ENCODE peak calls at places on chromosome 16, in seven cellular contexts. One of them, this sample, is unnamed.

GRCh38 chr16:87064731-87065720 is 252.2 kb downstream of the C16orf95 start:
- DNase-seq in renal cortical epithelial cell: no peak
- DNase-seq in glutamatergic neuron: no peak
- DNase-seq in T-helper 1 cell: no peak
- DNase-seq in NCI-H1105: no peak
- DNase-seq in ovary: no peak
- DNase-seq in lung: no peak
- DNase-seq in this sample: no peak

GRCh38 chr16:77206533-77206932 is 7.3 kb downstream of the SYCE1L start:
- DNase-seq in renal cortical epithelial cell: no peak
- DNase-seq in glutamatergic neuron: no peak
- DNase-seq in T-helper 1 cell: no peak
- DNase-seq in NCI-H1105: no peak
- DNase-seq in ovary: no peak
- DNase-seq in lung: no peak
- DNase-seq in this sample: no peak

GRCh38 chr16:30151091-30151490 is 28.1 kb upstream of the MAPK3 start:
- DNase-seq in renal cortical epithelial cell: no peak
- DNase-seq in glutamatergic neuron: no peak
- DNase-seq in T-helper 1 cell: no peak
- DNase-seq in NCI-H1105: no peak
- DNase-seq in ovary: no peak
- DNase-seq in lung: no peak
- DNase-seq in this sample: no peak

GRCh38 chr16:50985733-50986132 is 165.3 kb downstream of the SALL1 start:
- DNase-seq in renal cortical epithelial cell: no peak
- DNase-seq in glutamatergic neuron: no peak
- DNase-seq in T-helper 1 cell: no peak
- DNase-seq in NCI-H1105: no peak
- DNase-seq in ovary: no peak
- DNase-seq in lung: no peak
- DNase-seq in this sample: no peak

GRCh38 chr16:73206306-73206705 is 158.4 kb upstream of the ZFHX3 start:
- DNase-seq in renal cortical epithelial cell: no peak
- DNase-seq in glutamatergic neuron: no peak
- DNase-seq in T-helper 1 cell: no peak
- DNase-seq in NCI-H1105: no peak
- DNase-seq in ovary: no peak
- DNase-seq in lung: no peak
- DNase-seq in this sample: no peak

GRCh38 chr16:3998793-3999478 is 117.3 kb downstream of the ADCY9 start:
- DNase-seq in renal cortical epithelial cell: no peak
- DNase-seq in glutamatergic neuron: no peak
- DNase-seq in T-helper 1 cell: no peak
- DNase-seq in NCI-H1105: no peak
- DNase-seq in ovary: no peak
- DNase-seq in lung: no peak
- DNase-seq in this sample: no peak

GRCh38 chr16:11151156-11151904 is 104.7 kb downstream of the SOCS1 start:
- DNase-seq in renal cortical epithelial cell: no peak
- DNase-seq in glutamatergic neuron: no peak
- DNase-seq in T-helper 1 cell: no peak
- DNase-seq in NCI-H1105: no peak
- DNase-seq in ovary: no peak
- DNase-seq in lung: no peak
- DNase-seq in this sample: no peak

GRCh38 chr16:66408181-66409048 is 18.7 kb upstream of the BEAN1 start:
- DNase-seq in renal cortical epithelial cell: peak
- DNase-seq in glutamatergic neuron: no peak
- DNase-seq in T-helper 1 cell: peak
- DNase-seq in NCI-H1105: no peak
- DNase-seq in ovary: no peak
- DNase-seq in lung: no peak
- DNase-seq in this sample: peak

GRCh38 chr16:66621973-66622372 is 17.5 kb downstream of the CMTM3 start:
- DNase-seq in renal cortical epithelial cell: no peak
- DNase-seq in glutamatergic neuron: no peak
- DNase-seq in T-helper 1 cell: no peak
- DNase-seq in NCI-H1105: no peak
- DNase-seq in ovary: no peak
- DNase-seq in lung: no peak
- DNase-seq in this sample: no peak

GRCh38 chr16:85667841-85668413 is 20.8 kb downstream of the GINS2 start:
- DNase-seq in renal cortical epithelial cell: no peak
- DNase-seq in glutamatergic neuron: no peak
- DNase-seq in T-helper 1 cell: no peak
- DNase-seq in NCI-H1105: no peak
- DNase-seq in ovary: no peak
- DNase-seq in lung: no peak
- DNase-seq in this sample: no peak

GRCh38 chr16:66457888-66458287 is 30.8 kb downstream of the BEAN1 start:
- DNase-seq in renal cortical epithelial cell: no peak
- DNase-seq in glutamatergic neuron: no peak
- DNase-seq in T-helper 1 cell: no peak
- DNase-seq in NCI-H1105: no peak
- DNase-seq in ovary: no peak
- DNase-seq in lung: no peak
- DNase-seq in this sample: no peak

GRCh38 chr16:2046889-2047329 is 725 bp downstream of the NTHL1 start:
- DNase-seq in renal cortical epithelial cell: no peak
- DNase-seq in glutamatergic neuron: no peak
- DNase-seq in T-helper 1 cell: no peak
- DNase-seq in NCI-H1105: no peak
- DNase-seq in ovary: no peak
- DNase-seq in lung: no peak
- DNase-seq in this sample: no peak

GRCh38 chr16:31270795-31271194 is 11.0 kb downstream of the ITGAM start:
- DNase-seq in renal cortical epithelial cell: no peak
- DNase-seq in glutamatergic neuron: no peak
- DNase-seq in T-helper 1 cell: no peak
- DNase-seq in NCI-H1105: no peak
- DNase-seq in ovary: no peak
- DNase-seq in lung: no peak
- DNase-seq in this sample: no peak

GRCh38 chr16:17433577-17433960 is 37.2 kb downstream of the XYLT1 start:
- DNase-seq in renal cortical epithelial cell: no peak
- DNase-seq in glutamatergic neuron: no peak
- DNase-seq in T-helper 1 cell: no peak
- DNase-seq in NCI-H1105: no peak
- DNase-seq in ovary: no peak
- DNase-seq in lung: no peak
- DNase-seq in this sample: no peak

GRCh38 chr16:28914325-28914724 is 10.7 kb downstream of the RABEP2 start:
- DNase-seq in renal cortical epithelial cell: no peak
- DNase-seq in glutamatergic neuron: no peak
- DNase-seq in T-helper 1 cell: no peak
- DNase-seq in NCI-H1105: no peak
- DNase-seq in ovary: no peak
- DNase-seq in lung: no peak
- DNase-seq in this sample: no peak

GRCh38 chr16:52068447-52069074 is 478.4 kb downstream of the TOX3 start:
- DNase-seq in renal cortical epithelial cell: peak
- DNase-seq in glutamatergic neuron: peak
- DNase-seq in T-helper 1 cell: no peak
- DNase-seq in NCI-H1105: peak
- DNase-seq in ovary: no peak
- DNase-seq in lung: no peak
- DNase-seq in this sample: no peak

GRCh38 chr16:46897471-46897870 is 13.3 kb downstream of the GPT2 start:
- DNase-seq in renal cortical epithelial cell: no peak
- DNase-seq in glutamatergic neuron: no peak
- DNase-seq in T-helper 1 cell: no peak
- DNase-seq in NCI-H1105: no peak
- DNase-seq in ovary: no peak
- DNase-seq in lung: no peak
- DNase-seq in this sample: no peak

GRCh38 chr16:2486645-2487516 is 12.0 kb downstream of the TBC1D24 start:
- DNase-seq in renal cortical epithelial cell: peak
- DNase-seq in glutamatergic neuron: peak
- DNase-seq in T-helper 1 cell: peak
- DNase-seq in NCI-H1105: no peak
- DNase-seq in ovary: no peak
- DNase-seq in lung: peak
- DNase-seq in this sample: peak

GRCh38 chr16:12317121-12317810 is 340.7 kb downstream of the SNX29 start:
- DNase-seq in renal cortical epithelial cell: peak
- DNase-seq in glutamatergic neuron: no peak
- DNase-seq in T-helper 1 cell: no peak
- DNase-seq in NCI-H1105: no peak
- DNase-seq in ovary: no peak
- DNase-seq in lung: no peak
- DNase-seq in this sample: no peak

GRCh38 chr16:68356919-68357286 is 46.1 kb downstream of the PRMT7 start:
- DNase-seq in renal cortical epithelial cell: no peak
- DNase-seq in glutamatergic neuron: no peak
- DNase-seq in T-helper 1 cell: no peak
- DNase-seq in NCI-H1105: no peak
- DNase-seq in ovary: no peak
- DNase-seq in lung: no peak
- DNase-seq in this sample: no peak

GRCh38 chr16:19804538-19805323 is 79.9 kb downstream of the GPRC5B start:
- DNase-seq in renal cortical epithelial cell: peak
- DNase-seq in glutamatergic neuron: no peak
- DNase-seq in T-helper 1 cell: peak
- DNase-seq in NCI-H1105: peak
- DNase-seq in ovary: no peak
- DNase-seq in lung: peak
- DNase-seq in this sample: peak

GRCh38 chr16:9970796-9971195 is 211.4 kb downstream of the GRIN2A start:
- DNase-seq in renal cortical epithelial cell: no peak
- DNase-seq in glutamatergic neuron: no peak
- DNase-seq in T-helper 1 cell: no peak
- DNase-seq in NCI-H1105: no peak
- DNase-seq in ovary: no peak
- DNase-seq in lung: no peak
- DNase-seq in this sample: no peak